ENCODE peak calls at places on chromosome 14, in four cellular contexts. D, A, L and W are unnamed samples.

GRCh38 chr14:103058209-103059055 is 1.1 kb upstream of the CDC42BPB start:
- DNase-seq in A (peak), D (no peak), L (no peak), W (peak)

GRCh38 chr14:52781629-52782028 is 9.8 kb downstream of the GNPNAT1 start:
- DNase-seq in L (no peak), D (no peak), A (no peak), W (no peak)

GRCh38 chr14:88535149-88535548 is 19.7 kb downstream of the PTPN21 start:
- DNase-seq in D (no peak), A (no peak), L (no peak), W (no peak)

GRCh38 chr14:65042731-65043372 is 56.2 kb downstream of the FNTB start:
- DNase-seq in L (no peak), A (no peak), D (no peak), W (no peak)

GRCh38 chr14:87489196-87489819 is 503.7 kb downstream of the GALC start:
- DNase-seq in L (no peak), A (no peak), D (no peak), W (no peak)

GRCh38 chr14:84340938-84341337 is 1189.0 kb upstream of the FLRT2 start:
- DNase-seq in D (no peak), L (no peak), A (no peak), W (no peak)

GRCh38 chr14:103233328-103233727 is 100.7 kb upstream of the EIF5 start:
- DNase-seq in A (no peak), D (no peak), L (no peak), W (no peak)

GRCh38 chr14:105602799-105603763 is 76.7 kb downstream of the TMEM121 start:
- DNase-seq in D (no peak), L (no peak), A (no peak), W (no peak)

GRCh38 chr14:104305511-104306449 is 167.4 kb downstream of the KIF26A start:
- DNase-seq in A (peak), L (peak), D (no peak), W (no peak)

GRCh38 chr14:59688224-59689170 is 111.9 kb upstream of the CCDC175 start:
- DNase-seq in A (no peak), L (peak), D (peak), W (peak)

GRCh38 chr14:71675902-71676291 is 256.3 kb upstream of the RGS6 start:
- DNase-seq in A (no peak), L (no peak), D (no peak), W (no peak)

GRCh38 chr14:102958461-102958860 is 36.0 kb downstream of the AMN start:
- DNase-seq in A (no peak), D (no peak), L (no peak), W (no peak)

GRCh38 chr14:40762685-40763084 is 844.0 kb upstream of the LRFN5 start:
- DNase-seq in L (no peak), D (no peak), A (no peak), W (no peak)

GRCh38 chr14:81329640-81330385 is 70.3 kb downstream of the STON2 start:
- DNase-seq in L (no peak), A (no peak), D (no peak), W (no peak)

GRCh38 chr14:91140672-91141071 is 26.8 kb downstream of the DGLUCY start:
- DNase-seq in L (no peak), D (peak), A (no peak), W (peak)

GRCh38 chr14:91142214-91142668 is 28.4 kb downstream of the DGLUCY start:
- DNase-seq in D (no peak), A (no peak), L (no peak), W (no peak)

GRCh38 chr14:91135039-91135438 is 21.2 kb downstream of the DGLUCY start:
- DNase-seq in L (no peak), D (no peak), A (no peak), W (no peak)

GRCh38 chr14:91139776-91140175 is 25.9 kb downstream of the DGLUCY start:
- DNase-seq in L (no peak), A (no peak), D (no peak), W (no peak)

DNA sequence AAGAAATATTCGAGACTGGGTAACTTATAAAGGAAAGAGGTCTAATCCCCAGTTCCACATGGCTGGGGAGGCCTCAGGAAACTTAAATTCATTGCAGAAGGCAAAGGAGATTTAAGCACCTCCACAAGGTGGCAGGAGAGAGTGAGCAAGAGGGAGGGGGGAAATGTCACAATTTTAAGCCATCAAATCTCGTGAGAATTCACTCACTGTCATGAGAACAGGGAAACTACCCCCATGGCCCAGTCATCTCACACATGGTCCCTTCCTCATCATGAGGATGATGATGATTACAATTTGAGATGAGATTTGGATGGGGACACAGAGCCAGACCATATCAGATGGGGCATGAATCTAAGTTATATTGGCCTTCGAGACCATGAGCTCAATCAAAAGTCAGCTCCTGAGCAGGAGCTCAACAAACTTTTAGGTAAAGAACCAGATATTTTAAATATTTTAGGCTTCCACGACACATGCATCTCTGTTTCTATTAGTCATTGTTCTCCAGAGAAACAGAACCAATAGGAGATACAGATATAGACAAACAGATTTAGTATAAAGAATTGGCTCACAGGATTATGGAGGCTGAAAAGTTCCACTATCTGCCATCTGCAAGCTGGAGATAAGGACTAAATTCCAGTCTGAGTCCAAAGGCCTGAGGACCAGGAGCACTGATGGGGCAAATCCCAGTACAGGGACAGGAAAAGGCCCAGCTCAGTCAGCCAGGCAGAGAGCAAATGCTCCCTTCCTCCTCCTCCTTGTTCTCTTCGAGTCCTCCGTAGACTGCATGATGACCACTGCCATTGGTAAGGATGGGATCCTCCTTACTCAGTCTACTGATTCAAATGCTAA is 24.9 kb downstream of the DGLUCY start:
- DNase-seq in A (no peak), D (no peak), L (no peak), W (no peak)
- TF ChIP-seq CTCF in A (no peak), D (peak), L (no peak), W (no peak)

DNA sequence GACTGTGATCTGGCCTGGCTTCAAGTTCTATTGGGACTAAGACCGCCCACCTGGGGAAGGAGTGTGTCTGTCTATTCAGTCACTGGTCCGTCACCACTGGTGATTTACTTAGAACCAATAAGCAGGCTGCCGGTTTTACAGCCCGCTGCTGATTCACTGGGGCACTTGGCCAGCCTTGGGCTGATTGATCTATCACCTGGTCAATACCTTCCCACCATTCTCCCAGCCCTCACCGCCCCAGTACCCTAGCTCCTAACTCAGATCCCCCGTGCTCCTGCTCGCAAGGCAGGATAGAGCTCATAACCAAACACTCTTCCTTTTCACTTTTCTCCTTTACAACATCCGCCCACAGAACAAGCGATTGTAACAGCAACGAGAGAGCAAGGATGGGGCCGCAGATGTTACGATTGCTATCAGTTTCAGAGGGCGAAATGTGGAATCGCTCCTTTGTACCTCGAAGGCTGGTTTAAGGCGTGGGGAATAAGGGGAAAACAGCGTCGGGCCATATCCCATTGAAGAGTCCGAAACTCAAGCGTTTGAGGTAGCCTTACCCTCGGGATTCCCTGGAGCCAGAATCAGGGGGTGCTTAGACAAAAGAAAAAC is 672 bp downstream of the RDH11 start:
- DNase-seq in D (peak), L (peak), A (peak), W (peak)
- TF ChIP-seq POLR2A in D (peak), L (no peak), A (no peak), W (no peak)

DNA sequence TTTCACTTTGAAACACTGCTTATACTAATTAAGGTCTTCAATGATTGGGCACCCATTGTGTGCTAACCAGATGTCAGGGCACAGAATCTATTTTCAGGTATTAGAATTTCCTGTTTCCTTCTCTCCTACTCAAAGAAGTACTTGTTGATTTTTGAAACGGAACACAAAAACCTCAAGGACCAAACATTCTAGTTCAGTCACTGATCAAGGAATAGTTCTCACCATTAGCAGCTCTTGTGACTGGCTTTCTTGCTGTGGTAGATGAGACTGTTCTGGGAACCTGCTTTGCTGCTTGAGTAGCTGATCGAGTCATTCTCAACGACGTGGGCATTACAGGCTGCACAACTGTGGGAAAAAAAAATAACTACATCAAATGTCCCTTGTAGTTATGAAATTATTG is 11.0 kb downstream of the DLGAP5 start:
- DNase-seq in A (no peak), D (no peak), L (no peak), W (no peak)
- H3K27ac ChIP-seq in A (no peak), D (no peak), L (no peak), W (no peak)

GRCh38 chr14:100901391-100902183 is 1.9 kb downstream of the RTL1 start:
- DNase-seq in A (no peak), L (peak), D (no peak), W (peak)

GRCh38 chr14:100900837-100901390 is 2.6 kb downstream of the RTL1 start:
- DNase-seq in A (no peak), L (peak), D (peak), W (peak)

GRCh38 chr14:100903672-100904185 is at the start of gene RTL1:
- DNase-seq in L (no peak), D (no peak), A (no peak), W (peak)

GRCh38 chr14:100902792-100903191 is 730 bp downstream of the RTL1 start:
- DNase-seq in L (no peak), D (no peak), A (no peak), W (peak)

DNA sequence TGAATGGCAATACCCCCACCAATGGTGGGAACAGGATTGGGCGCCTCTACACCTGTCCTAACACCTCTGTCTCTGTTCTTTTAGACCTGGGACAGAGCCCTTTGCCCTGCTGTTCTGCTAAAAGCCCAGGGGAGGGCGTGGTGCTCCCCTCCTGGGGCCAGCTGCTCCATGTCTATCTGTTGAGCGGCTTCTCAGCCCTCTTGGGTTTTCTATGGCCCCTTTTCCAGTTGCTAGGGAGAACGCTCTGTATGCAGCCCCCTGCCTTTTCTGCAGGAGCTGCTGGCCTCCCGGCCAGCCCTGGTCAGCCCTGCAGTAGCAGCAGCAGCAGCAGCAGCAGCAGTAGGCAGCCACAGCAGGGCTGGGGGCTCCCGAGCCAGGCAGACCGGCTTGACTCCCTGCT is 1.2 kb downstream of the RTL1 start:
- DNase-seq in A (no peak), L (no peak), D (peak), W (no peak)
- TF ChIP-seq CTCF in A (no peak), L (no peak), D (peak), W (no peak)

GRCh38 chr14:22920697-22921096 is 1.7 kb upstream of the RBM23 start:
- DNase-seq in A (no peak), D (no peak), L (no peak), W (no peak)

GRCh38 chr14:22918519-22918808 is 485 bp downstream of the RBM23 start:
- DNase-seq in D (no peak), A (no peak), L (no peak), W (no peak)

GRCh38 chr14:22919601-22919921 is 612 bp upstream of the RBM23 start:
- DNase-seq in A (no peak), L (no peak), D (no peak), W (no peak)

GRCh38 chr14:22915886-22916521 is 2.9 kb downstream of the RBM23 start:
- DNase-seq in A (no peak), L (peak), D (no peak), W (no peak)

GRCh38 chr14:22918809-22919600 is at the start of gene RBM23:
- DNase-seq in L (peak), D (peak), A (peak), W (peak)
- TF ChIP-seq POLR2A in L (peak), D (peak), A (peak), W (peak)

GRCh38 chr14:75847584-75847983 is 134.2 kb downstream of the TGFB3 start:
- DNase-seq in L (no peak), A (no peak), D (no peak), W (no peak)
- H3K27ac ChIP-seq in L (no peak), A (no peak), D (no peak), W (no peak)

GRCh38 chr14:94633116-94633515 is 20.9 kb downstream of the SERPINA3 start:
- DNase-seq in D (no peak), A (no peak), L (no peak), W (no peak)

GRCh38 chr14:94635143-94635542 is 23.0 kb downstream of the SERPINA3 start:
- DNase-seq in L (no peak), D (no peak), A (no peak), W (no peak)

GRCh38 chr14:94638961-94639817 is 27.0 kb downstream of the SERPINA3 start:
- DNase-seq in D (no peak), A (no peak), L (no peak), W (no peak)

GRCh38 chr14:94638330-94638729 is 26.1 kb downstream of the SERPINA3 start:
- DNase-seq in A (no peak), L (no peak), D (no peak), W (no peak)

GRCh38 chr14:94636744-94637412 is 24.7 kb downstream of the SERPINA3 start:
- DNase-seq in A (no peak), D (peak), L (no peak), W (no peak)
- TF ChIP-seq CTCF in A (no peak), D (peak), L (no peak), W (no peak)

GRCh38 chr14:99118946-99119345 is 153.1 kb downstream of the BCL11B start:
- DNase-seq in L (no peak), D (no peak), A (no peak), W (no peak)
- TF ChIP-seq POLR2A in L (no peak), D (no peak), A (no peak), W (no peak)

DNA sequence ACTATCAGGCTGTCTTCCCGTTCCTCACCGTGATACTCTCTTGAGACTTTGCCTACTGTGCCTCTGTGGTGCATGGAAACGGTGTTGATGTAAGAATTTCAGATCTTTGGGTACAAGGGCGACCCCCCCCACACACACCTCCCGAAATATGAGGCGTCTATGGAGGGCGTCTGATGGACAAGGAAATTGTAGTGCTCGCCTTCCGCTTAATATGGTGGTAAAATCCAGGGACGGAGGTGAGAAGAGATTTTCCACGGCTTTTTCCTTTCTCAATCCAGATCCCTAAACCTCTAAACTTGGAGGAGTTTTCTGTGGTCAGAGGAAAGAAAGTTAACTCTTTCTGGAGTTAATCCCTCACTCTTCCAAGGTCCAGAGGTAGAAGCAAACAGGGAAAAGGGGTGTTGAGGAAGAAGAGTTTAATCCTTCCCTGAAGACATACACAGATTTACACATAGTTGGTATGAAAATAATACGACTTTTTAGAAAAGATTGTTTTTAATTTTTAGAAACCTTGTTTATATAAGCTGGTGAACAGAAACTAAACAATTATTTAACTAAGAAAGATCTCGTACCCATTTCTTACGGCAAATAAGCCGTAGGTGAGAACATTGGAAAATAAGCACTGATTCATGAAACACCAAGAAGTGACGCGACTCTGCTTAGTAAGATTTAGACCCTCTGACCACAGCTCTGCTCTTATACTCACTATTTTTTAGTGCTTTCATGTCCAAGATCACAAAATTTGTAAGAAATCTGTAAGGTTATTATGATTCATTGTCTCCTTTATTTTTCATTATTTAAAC is 23.1 kb upstream of the RNASE12 start:
- DNase-seq in A (peak), L (peak), D (no peak), W (peak)
- H3K27ac ChIP-seq in A (peak), L (peak), D (peak), W (peak)